ENCODE peak calls at places on chromosome 15, in ten cellular contexts. M, F, Q, C, P, D, O, Z, X and L are unnamed samples.
A peak's percentile ranks its signal among the peaks of the same experiment; 100 is the strongest.

GRCh38 chr15:73894133-73894814 is 20.9 kb downstream of the TBC1D21 start:
- DNase-seq in D (no peak), Z (no peak), F (no peak), O (no peak), C (no peak), Q (no peak), P (no peak), X (no peak), M (no peak), L (no peak)

GRCh38 chr15:71329041-71329440 is 213.8 kb downstream of the THSD4 start:
- DNase-seq in M (no peak), Z (no peak), O (no peak), Q (no peak), D (no peak), F (peak; percentile 27), X (peak; percentile 25), C (peak; percentile 51), P (no peak), L (no peak)

GRCh38 chr15:52368402-52368801 is 72.8 kb upstream of the MYO5C start:
- DNase-seq in M (no peak), Q (no peak), C (no peak), D (no peak), Z (no peak), P (no peak), O (no peak), X (no peak), F (no peak), L (no peak)

GRCh38 chr15:42145546-42146455 is 10.6 kb downstream of the PLA2G4F start:
- DNase-seq in C (no peak), F (no peak), M (no peak), Q (no peak), D (peak; percentile 54), X (no peak), Z (no peak), O (no peak), P (no peak), L (no peak)

GRCh38 chr15:78415284-78415683 is 22.7 kb upstream of the IREB2 start:
- DNase-seq in C (peak; percentile 14), D (no peak), Z (no peak), F (no peak), M (peak; percentile 71), P (no peak), O (no peak), Q (no peak), X (no peak), L (no peak)

GRCh38 chr15:38070778-38071177 is 136.3 kb downstream of the TMCO5A start:
- DNase-seq in P (no peak), O (no peak), X (no peak), Q (no peak), C (no peak), Z (no peak), M (no peak), D (no peak), F (no peak), L (no peak)

GRCh38 chr15:47443839-47444238 is 273.5 kb upstream of the SEMA6D start:
- DNase-seq in Q (no peak), Z (no peak), C (no peak), X (no peak), D (no peak), M (no peak), F (no peak), O (no peak), P (no peak), L (no peak)

GRCh38 chr15:83845230-83845629 is 191.3 kb downstream of the ADAMTSL3 start:
- DNase-seq in D (no peak), P (no peak), Q (no peak), X (no peak), C (no peak), Z (no peak), M (no peak), O (no peak), F (no peak), L (no peak)

GRCh38 chr15:54277834-54278233 is 299.6 kb downstream of the UNC13C start:
- DNase-seq in O (no peak), D (no peak), X (no peak), P (no peak), M (no peak), C (no peak), F (no peak), Q (no peak), Z (no peak), L (no peak)

GRCh38 chr15:100020181-100020580 is 286.9 kb upstream of the LYSMD4 start:
- DNase-seq in X (no peak), Z (peak; percentile 56), M (peak; percentile 62), Q (no peak), P (no peak), O (no peak), C (no peak), D (no peak), F (peak; percentile 34), L (no peak)

DNA sequence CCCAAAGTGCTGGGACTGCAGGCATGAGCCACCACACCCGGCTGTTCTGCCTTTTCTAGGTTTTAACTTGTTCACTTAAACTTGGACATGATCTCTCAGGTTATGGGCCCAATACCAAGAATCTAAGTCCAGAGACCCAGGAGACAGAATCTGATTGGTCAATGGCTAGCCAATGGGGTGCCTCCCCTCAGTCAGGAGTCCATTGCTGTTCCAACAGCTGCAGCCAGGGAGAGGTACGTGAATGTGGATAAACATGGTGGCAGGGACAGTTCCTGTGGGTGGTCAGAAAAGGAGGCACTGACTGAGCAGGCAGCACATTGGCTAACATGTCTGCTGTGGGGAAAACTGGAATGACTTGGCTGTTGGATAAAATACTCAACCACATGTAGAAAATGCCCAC is 140.3 kb downstream of the RPLP1 start:
- DNase-seq in C (no peak), F (no peak), M (no peak), X (no peak), Z (no peak), Q (no peak), P (no peak), O (no peak), D (peak; percentile 31), L (no peak)
- TF ChIP-seq POLR2AphosphoS5 in C (no peak), F (no peak), M (no peak), X (no peak), Z (no peak), Q (no peak), P (no peak), O (no peak), D (no peak), L (no peak)

GRCh38 chr15:90680371-90680935 is 36.7 kb upstream of the BLM start:
- DNase-seq in D (no peak), Q (no peak), M (no peak), P (no peak), X (no peak), O (no peak), C (no peak), F (no peak), Z (no peak), L (no peak)
- TF ChIP-seq POLR2AphosphoS5 in D (no peak), Q (no peak), M (no peak), P (no peak), X (no peak), O (no peak), C (no peak), F (no peak), Z (no peak), L (no peak)

GRCh38 chr15:89893027-89893426 is 767 bp downstream of the AP3S2 start:
- DNase-seq in C (no peak), Z (no peak), X (no peak), D (no peak), O (no peak), M (no peak), Q (no peak), P (no peak), F (no peak), L (no peak)

GRCh38 chr15:89893696-89894450 is at the start of gene AP3S2:
- DNase-seq in P (peak; percentile 87), Z (peak; percentile 89), D (peak; percentile 94), Q (peak; percentile 66), O (peak; percentile 87), F (peak; percentile 91), X (peak; percentile 93), M (peak; percentile 97), C (peak; percentile 92), L (peak; percentile 69)

GRCh38 chr15:89885611-89886010 is 8.2 kb downstream of the AP3S2 start:
- DNase-seq in P (no peak), F (no peak), Q (no peak), X (no peak), Z (no peak), C (no peak), M (no peak), O (no peak), D (no peak), L (no peak)

GRCh38 chr15:89883518-89883917 is 10.3 kb downstream of the AP3S2 start:
- DNase-seq in P (no peak), O (no peak), D (no peak), Z (no peak), Q (no peak), F (no peak), C (no peak), M (no peak), X (no peak), L (no peak)

GRCh38 chr15:89888214-89888804 is 5.5 kb downstream of the AP3S2 start:
- DNase-seq in D (no peak), M (peak; percentile 61), F (no peak), O (no peak), C (peak; percentile 56), X (peak; percentile 41), Q (no peak), P (peak; percentile 56), Z (no peak), L (no peak)
- TF ChIP-seq POLR2AphosphoS5 in D (no peak), M (no peak), F (no peak), O (no peak), C (no peak), X (no peak), Q (no peak), P (no peak), Z (no peak), L (no peak)

GRCh38 chr15:66763186-66764066 is 61.4 kb downstream of the SMAD6 start:
- DNase-seq in M (no peak), F (peak; percentile 83), Q (no peak), X (peak; percentile 75), C (peak; percentile 54), Z (no peak), P (no peak), O (no peak), D (peak; percentile 89), L (no peak)
- TF ChIP-seq POLR2AphosphoS5 in M (no peak), F (no peak), Q (no peak), X (no peak), C (peak; percentile 37), Z (no peak), P (no peak), O (no peak), D (no peak), L (no peak)